ENCODE peak calls at places on chromosome 14, in eight cellular contexts. One of them, this sample, is unnamed.

GRCh38 chr14:104424406-104425072 is 155.0 kb upstream of the C14orf180 start:
- DNase-seq in T follicular helper cell: no peak
- DNase-seq in GM10248: peak
- DNase-seq in HTR-8/SVneo: no peak
- DNase-seq in MV-4-11: no peak
- DNase-seq in NT2/D1: no peak
- DNase-seq in GM13977: peak
- DNase-seq in tibial artery: no peak
- DNase-seq in this sample: no peak

GRCh38 chr14:95922080-95922479 is 45.4 kb downstream of the TUNAR start:
- DNase-seq in NT2/D1: no peak
- DNase-seq in GM13977: no peak
- DNase-seq in GM10248: no peak
- DNase-seq in MV-4-11: no peak
- DNase-seq in HTR-8/SVneo: no peak
- DNase-seq in T follicular helper cell: no peak
- DNase-seq in tibial artery: no peak
- DNase-seq in this sample: no peak

GRCh38 chr14:91392623-91393303 is 24.9 kb downstream of the CCDC88C start:
- DNase-seq in NT2/D1: no peak
- DNase-seq in T follicular helper cell: no peak
- DNase-seq in tibial artery: no peak
- DNase-seq in MV-4-11: peak
- DNase-seq in GM10248: no peak
- DNase-seq in HTR-8/SVneo: no peak
- DNase-seq in GM13977: no peak
- DNase-seq in this sample: no peak

GRCh38 chr14:102238131-102238530 is 66.8 kb downstream of the MOK start:
- DNase-seq in tibial artery: no peak
- DNase-seq in HTR-8/SVneo: no peak
- DNase-seq in GM13977: no peak
- DNase-seq in NT2/D1: no peak
- DNase-seq in MV-4-11: no peak
- DNase-seq in T follicular helper cell: no peak
- DNase-seq in GM10248: no peak
- DNase-seq in this sample: no peak

GRCh38 chr14:67982711-67983608 is 163.4 kb downstream of the RAD51B start:
- DNase-seq in GM10248: no peak
- DNase-seq in HTR-8/SVneo: no peak
- DNase-seq in MV-4-11: no peak
- DNase-seq in tibial artery: no peak
- DNase-seq in GM13977: no peak
- DNase-seq in T follicular helper cell: no peak
- DNase-seq in NT2/D1: no peak
- DNase-seq in this sample: no peak

GRCh38 chr14:99871771-99872170 is 78.6 kb downstream of the EML1 start:
- DNase-seq in tibial artery: no peak
- DNase-seq in T follicular helper cell: no peak
- DNase-seq in GM10248: no peak
- DNase-seq in NT2/D1: no peak
- DNase-seq in GM13977: no peak
- DNase-seq in HTR-8/SVneo: no peak
- DNase-seq in MV-4-11: no peak
- DNase-seq in this sample: no peak

GRCh38 chr14:93032301-93032929 is 83.3 kb downstream of the ITPK1 start:
- DNase-seq in T follicular helper cell: no peak
- DNase-seq in MV-4-11: peak
- DNase-seq in HTR-8/SVneo: no peak
- DNase-seq in NT2/D1: no peak
- DNase-seq in tibial artery: no peak
- DNase-seq in GM13977: no peak
- DNase-seq in GM10248: no peak
- DNase-seq in this sample: peak

GRCh38 chr14:53273671-53274072 is 120.5 kb upstream of the DDHD1 start:
- DNase-seq in MV-4-11: no peak
- DNase-seq in tibial artery: no peak
- DNase-seq in HTR-8/SVneo: no peak
- DNase-seq in GM10248: no peak
- DNase-seq in NT2/D1: no peak
- DNase-seq in T follicular helper cell: no peak
- DNase-seq in GM13977: no peak
- DNase-seq in this sample: no peak

GRCh38 chr14:90839024-90839888 is 23.0 kb upstream of the TTC7B start:
- DNase-seq in tibial artery: peak
- DNase-seq in MV-4-11: peak
- DNase-seq in T follicular helper cell: no peak
- DNase-seq in GM10248: no peak
- DNase-seq in NT2/D1: no peak
- DNase-seq in HTR-8/SVneo: no peak
- DNase-seq in GM13977: no peak
- DNase-seq in this sample: no peak

GRCh38 chr14:101972126-101972785 is 7.9 kb downstream of the DYNC1H1 start:
- DNase-seq in tibial artery: peak
- DNase-seq in GM10248: no peak
- DNase-seq in HTR-8/SVneo: peak
- DNase-seq in T follicular helper cell: no peak
- DNase-seq in MV-4-11: peak
- DNase-seq in GM13977: no peak
- DNase-seq in NT2/D1: peak
- DNase-seq in this sample: peak

GRCh38 chr14:54902521-54903420 is at the start of gene GCH1:
- DNase-seq in NT2/D1: peak
- DNase-seq in tibial artery: peak
- DNase-seq in GM10248: peak
- DNase-seq in HTR-8/SVneo: peak
- DNase-seq in T follicular helper cell: peak
- DNase-seq in GM13977: peak
- DNase-seq in MV-4-11: peak
- DNase-seq in this sample: peak

GRCh38 chr14:49193365-49194050 is 392.7 kb downstream of the RPS29 start:
- DNase-seq in NT2/D1: no peak
- DNase-seq in T follicular helper cell: no peak
- DNase-seq in tibial artery: no peak
- DNase-seq in HTR-8/SVneo: no peak
- DNase-seq in GM10248: no peak
- DNase-seq in GM13977: peak
- DNase-seq in MV-4-11: peak
- DNase-seq in this sample: no peak

GRCh38 chr14:104069541-104069940 is 16.0 kb upstream of the ASPG start:
- DNase-seq in NT2/D1: no peak
- DNase-seq in T follicular helper cell: no peak
- DNase-seq in MV-4-11: no peak
- DNase-seq in HTR-8/SVneo: no peak
- DNase-seq in GM13977: no peak
- DNase-seq in tibial artery: no peak
- DNase-seq in GM10248: no peak
- DNase-seq in this sample: no peak

GRCh38 chr14:80663541-80663940 is 278.0 kb downstream of the CEP128 start:
- DNase-seq in T follicular helper cell: no peak
- DNase-seq in tibial artery: no peak
- DNase-seq in MV-4-11: no peak
- DNase-seq in GM13977: no peak
- DNase-seq in NT2/D1: no peak
- DNase-seq in GM10248: no peak
- DNase-seq in HTR-8/SVneo: no peak
- DNase-seq in this sample: no peak

GRCh38 chr14:92531151-92531873 is 17.7 kb downstream of the RIN3 start:
- DNase-seq in MV-4-11: peak
- DNase-seq in HTR-8/SVneo: no peak
- DNase-seq in NT2/D1: no peak
- DNase-seq in GM13977: no peak
- DNase-seq in T follicular helper cell: no peak
- DNase-seq in tibial artery: peak
- DNase-seq in GM10248: no peak
- DNase-seq in this sample: no peak

GRCh38 chr14:44640416-44640815 is 133.3 kb upstream of the FSCB start:
- DNase-seq in HTR-8/SVneo: no peak
- DNase-seq in NT2/D1: no peak
- DNase-seq in tibial artery: no peak
- DNase-seq in T follicular helper cell: no peak
- DNase-seq in MV-4-11: no peak
- DNase-seq in GM13977: no peak
- DNase-seq in GM10248: no peak
- DNase-seq in this sample: no peak

This sample was measured in AML-193.